ENCODE peak calls at places on chromosome 5, in ten cellular contexts. I is GM10248, L is GM12865, T is uterus, B is lower lobe of right lung, K is PC-9, X is pancreas, J is kidney, M is D721Med, V is PC-3. P is an unnamed sample.

GRCh38 chr5:54807421-54807820 is 178.0 kb downstream of the ESM1 start:
- DNase-seq in I (no peak), L (no peak), T (no peak), B (no peak), K (peak), X (no peak), J (no peak), M (no peak), V (peak), P (no peak)

GRCh38 chr5:174410716-174411512 is 313.5 kb upstream of the MSX2 start:
- DNase-seq in I (no peak), L (no peak), T (no peak), B (no peak), K (peak), X (no peak), J (no peak), M (no peak), V (no peak), P (no peak)

GRCh38 chr5:180135128-180135955 is 63.8 kb upstream of the RNF130 start:
- DNase-seq in I (no peak), L (no peak), T (peak), B (peak), K (peak), X (no peak), J (peak), M (no peak), V (peak), P (no peak)

GRCh38 chr5:31944683-31945445 is 229.3 kb downstream of the GOLPH3 start:
- DNase-seq in I (no peak), L (no peak), T (no peak), B (no peak), K (no peak), X (peak), J (peak), M (peak), V (no peak), P (no peak)

GRCh38 chr5:65334077-65334476 is 147.6 kb downstream of the ADAMTS6 start:
- DNase-seq in I (no peak), L (peak), T (no peak), B (no peak), K (no peak), X (peak), J (no peak), M (no peak), V (no peak), P (no peak)

GRCh38 chr5:82894754-82895153 is 182.4 kb downstream of the TMEM167A start:
- DNase-seq in I (no peak), L (no peak), T (no peak), B (no peak), K (no peak), X (no peak), J (no peak), M (no peak), V (no peak), P (no peak)

GRCh38 chr5:32088214-32088613 is 85.9 kb downstream of the GOLPH3 start:
- DNase-seq in I (no peak), L (no peak), T (no peak), B (no peak), K (no peak), X (no peak), J (no peak), M (no peak), V (no peak), P (no peak)

GRCh38 chr5:71836547-71837112 is 117.6 kb downstream of the CARTPT start:
- DNase-seq in I (no peak), L (no peak), T (no peak), B (no peak), K (no peak), X (no peak), J (no peak), M (no peak), V (no peak), P (no peak)

GRCh38 chr5:169142264-169142970 is 158.5 kb downstream of the SLIT3 start:
- DNase-seq in I (no peak), L (no peak), T (peak), B (no peak), K (no peak), X (peak), J (peak), M (no peak), V (no peak), P (no peak)

GRCh38 chr5:10689391-10690081 is 71.5 kb downstream of the DAP start:
- DNase-seq in I (no peak), L (peak), T (no peak), B (no peak), K (no peak), X (no peak), J (no peak), M (peak), V (peak), P (peak)

GRCh38 chr5:153584131-153584530 is 93.7 kb downstream of the GRIA1 start:
- DNase-seq in I (no peak), L (no peak), T (no peak), B (no peak), K (no peak), X (no peak), J (no peak), M (no peak), V (no peak), P (no peak)

GRCh38 chr5:151040211-151040747 is 19.9 kb downstream of the GPX3 start:
- DNase-seq in I (no peak), L (no peak), T (no peak), B (peak), K (peak), X (no peak), J (peak), M (no peak), V (peak), P (no peak)

GRCh38 chr5:128667148-128667547 is 129.1 kb upstream of the FBN2 start:
- DNase-seq in I (no peak), L (peak), T (no peak), B (no peak), K (no peak), X (no peak), J (no peak), M (no peak), V (peak), P (no peak)

GRCh38 chr5:26700759-26701384 is 337.5 kb downstream of the CDH9 start:
- DNase-seq in I (peak), L (peak), T (no peak), B (no peak), K (no peak), X (no peak), J (no peak), M (peak), V (peak), P (peak)

GRCh38 chr5:154394328-154394727 is 51.5 kb upstream of the SAP30L start:
- DNase-seq in I (no peak), L (no peak), T (no peak), B (no peak), K (peak), X (no peak), J (no peak), M (no peak), V (no peak), P (no peak)

GRCh38 chr5:15566789-15567188 is 66.8 kb downstream of the FBXL7 start:
- DNase-seq in I (no peak), L (no peak), T (no peak), B (no peak), K (no peak), X (no peak), J (no peak), M (no peak), V (no peak), P (no peak)

GRCh38 chr5:140690941-140691924 is at the start of the genes HARS1 and HARS2:
- DNase-seq in I (peak), L (peak), T (peak), B (peak), K (peak), X (peak), J (peak), M (peak), V (peak), P (peak)

GRCh38 chr5:164224772-164225171 is 719.4 kb downstream of the MAT2B start:
- DNase-seq in I (no peak), L (no peak), T (no peak), B (no peak), K (no peak), X (no peak), J (no peak), M (no peak), V (no peak), P (no peak)

GRCh38 chr5:55101556-55102276 is 730 bp upstream of the GZMA start:
- DNase-seq in I (no peak), L (no peak), T (no peak), B (no peak), K (no peak), X (no peak), J (no peak), M (no peak), V (no peak), P (no peak)

GRCh38 chr5:86688414-86688813 is 70.7 kb downstream of the COX7C start:
- DNase-seq in I (no peak), L (no peak), T (no peak), B (no peak), K (no peak), X (no peak), J (no peak), M (no peak), V (no peak), P (no peak)

DNA sequence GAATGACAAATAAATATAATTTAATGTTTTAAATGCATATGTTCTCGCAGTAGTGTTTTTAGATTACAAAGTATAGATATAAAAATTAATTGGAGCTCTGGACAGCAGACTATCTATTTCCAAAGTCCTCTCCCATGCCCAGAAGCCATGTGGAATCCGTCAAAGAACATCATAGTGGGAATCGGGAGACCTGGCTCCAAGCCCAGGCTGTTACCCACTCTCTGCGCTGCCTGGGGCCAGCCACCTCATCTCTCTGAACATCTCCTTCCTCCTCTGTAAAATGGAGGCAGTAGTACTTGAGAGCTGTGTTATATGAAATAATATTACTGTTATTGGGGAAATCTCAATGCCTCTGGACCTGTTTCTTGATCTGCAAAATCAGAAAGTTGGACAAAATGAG is 58.1 kb upstream of the SLC30A5 start:
- DNase-seq in I (no peak), L (no peak), T (no peak), B (no peak), K (no peak), X (no peak), J (no peak), M (no peak), V (no peak), P (no peak)
- TF ChIP-seq CTCF in I (no peak), L (no peak), T (no peak), B (no peak), K (no peak), X (no peak), J (no peak), M (no peak), V (no peak), P (no peak)

GRCh38 chr5:134026521-134027202 is 21.9 kb upstream of the VDAC1 start:
- DNase-seq in I (peak), L (peak), T (no peak), B (no peak), K (peak), X (peak), J (no peak), M (peak), V (peak), P (peak)
- TF ChIP-seq CTCF in I (peak), L (peak), T (no peak), B (peak), K (peak), X (peak), J (peak), M (peak), V (peak), P (peak)

GRCh38 chr5:110869927-110870326 is 131.1 kb downstream of the SLC25A46 start:
- DNase-seq in I (no peak), L (no peak), T (no peak), B (no peak), K (no peak), X (no peak), J (no peak), M (no peak), V (no peak), P (no peak)

DNA sequence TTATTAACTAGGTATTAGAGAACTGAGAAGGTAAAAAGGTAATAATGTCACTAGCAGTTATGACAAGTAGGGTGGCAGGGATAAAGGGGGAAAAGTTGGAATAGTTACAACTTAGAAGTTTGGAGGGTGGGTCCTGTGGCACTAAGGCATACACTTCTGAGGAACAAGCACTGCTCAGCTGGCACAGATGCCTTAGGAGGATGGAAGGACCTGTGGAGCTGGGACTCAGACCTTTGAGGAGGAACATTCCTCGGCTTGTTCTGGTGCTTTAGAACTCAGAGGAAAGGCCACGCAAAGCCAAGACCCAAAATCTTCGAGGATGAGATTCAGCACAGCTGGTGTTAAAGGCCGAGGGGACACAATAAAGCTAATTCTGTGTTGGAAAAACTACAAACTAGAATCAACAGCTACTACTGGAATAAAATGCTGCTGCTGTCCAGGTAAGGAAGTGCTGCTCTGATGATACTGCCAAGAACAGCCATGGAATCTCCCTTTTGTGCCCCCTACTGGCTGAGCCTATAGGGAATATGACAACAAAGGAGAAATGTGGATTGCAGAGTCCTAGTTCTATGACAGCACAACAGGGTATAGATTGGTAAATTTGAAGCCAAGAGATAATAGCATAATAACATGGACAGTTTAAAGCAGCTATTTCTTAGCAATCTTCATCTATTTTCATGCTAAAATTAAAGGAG is 126.7 kb downstream of the SLC25A46 start:
- DNase-seq in I (peak), L (peak), T (no peak), B (no peak), K (no peak), X (no peak), J (no peak), M (no peak), V (peak), P (peak)
- TF ChIP-seq CTCF in I (peak), L (peak), T (no peak), B (peak), K (peak), X (no peak), J (peak), M (peak), V (peak), P (peak)

DNA sequence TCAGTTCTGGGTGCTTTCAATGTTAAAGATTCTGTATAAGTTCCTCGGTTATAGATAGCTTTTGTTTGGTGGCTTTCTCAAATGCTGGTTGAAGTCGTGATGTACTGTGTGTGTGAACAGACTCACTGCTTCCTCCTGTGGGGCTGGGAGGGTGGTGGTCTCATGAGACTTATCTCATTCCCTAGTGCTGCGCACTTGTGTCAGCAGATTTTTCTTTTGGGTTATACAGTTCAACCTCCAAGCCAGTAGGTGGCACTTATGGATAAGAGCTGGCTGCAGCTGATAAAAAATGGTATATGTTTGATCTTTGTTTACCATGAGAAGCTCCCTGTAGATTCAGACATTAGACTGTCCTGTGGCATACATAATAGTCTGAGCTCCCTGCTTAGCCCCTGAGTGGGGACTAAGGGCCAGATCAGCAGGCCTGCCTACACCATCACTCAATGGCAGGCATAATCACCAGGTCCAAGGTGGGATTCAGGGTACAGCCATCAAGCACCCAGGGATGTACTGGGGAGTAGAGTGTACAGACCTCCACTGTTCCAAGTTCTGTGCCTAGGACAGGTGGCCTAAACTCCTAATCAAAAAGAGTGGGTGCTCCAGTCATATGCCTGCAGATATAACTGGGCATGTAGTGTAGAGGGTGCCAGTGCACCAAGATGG is 174.2 kb downstream of the OXCT1 start:
- DNase-seq in I (no peak), L (peak), T (no peak), B (no peak), K (no peak), X (no peak), J (no peak), M (no peak), V (peak), P (no peak)
- TF ChIP-seq CTCF in I (peak), L (peak), T (no peak), B (peak), K (peak), X (no peak), J (peak), M (no peak), V (peak), P (peak)

GRCh38 chr5:96340357-96340756 is 92.7 kb downstream of the PCSK1 start:
- DNase-seq in I (no peak), L (no peak), T (no peak), B (no peak), K (no peak), X (no peak), J (no peak), M (no peak), V (no peak), P (no peak)
- TF ChIP-seq CTCF in I (no peak), L (no peak), T (no peak), B (no peak), K (no peak), X (no peak), J (no peak), M (no peak), V (no peak), P (no peak)

DNA sequence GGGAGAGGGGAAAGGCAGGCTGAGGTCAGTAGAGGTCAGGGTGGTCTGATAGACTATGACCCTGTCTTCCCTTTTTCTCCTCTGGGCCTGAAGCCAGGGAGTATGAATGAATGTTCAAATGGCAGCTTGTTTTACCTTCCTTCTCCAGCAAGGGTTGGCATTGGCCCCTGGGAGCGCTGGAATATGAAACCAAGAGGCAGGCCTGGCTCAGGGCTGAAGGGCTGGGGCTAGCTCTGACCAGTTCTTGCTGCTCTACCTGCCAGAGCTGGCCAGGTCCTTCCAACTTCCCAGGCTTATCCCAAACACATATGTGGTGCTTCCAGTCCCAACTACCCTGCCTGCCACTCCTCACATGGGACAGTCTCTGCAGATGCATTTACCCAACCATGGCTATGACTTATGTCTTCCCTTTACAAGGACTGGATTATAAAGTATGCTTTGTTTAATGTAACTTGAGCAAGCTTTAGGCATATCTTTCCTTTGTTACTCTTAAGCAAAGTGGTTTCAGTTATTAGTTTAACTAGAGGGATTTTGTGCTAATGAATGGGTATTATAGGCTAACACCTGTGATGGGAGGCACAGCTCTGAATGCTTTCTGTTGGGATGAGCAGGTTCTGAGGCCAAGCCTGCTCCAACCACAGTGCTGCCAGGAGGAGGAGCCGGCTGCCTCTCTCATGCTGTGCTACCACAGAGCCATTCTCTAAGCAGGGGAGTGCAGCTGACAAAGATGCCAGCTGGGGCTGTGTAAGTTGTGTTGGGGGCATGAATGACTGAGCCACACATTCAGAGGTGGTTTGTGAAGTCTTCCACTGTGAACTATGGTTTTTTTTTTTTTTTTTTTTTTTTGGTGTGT is 6.1 kb downstream of the CCNI2 start:
- DNase-seq in I (no peak), L (peak), T (no peak), B (no peak), K (no peak), X (no peak), J (peak), M (no peak), V (no peak), P (no peak)
- TF ChIP-seq CTCF in I (peak), L (no peak), T (no peak), B (no peak), K (no peak), X (no peak), J (no peak), M (no peak), V (no peak), P (no peak)

DNA sequence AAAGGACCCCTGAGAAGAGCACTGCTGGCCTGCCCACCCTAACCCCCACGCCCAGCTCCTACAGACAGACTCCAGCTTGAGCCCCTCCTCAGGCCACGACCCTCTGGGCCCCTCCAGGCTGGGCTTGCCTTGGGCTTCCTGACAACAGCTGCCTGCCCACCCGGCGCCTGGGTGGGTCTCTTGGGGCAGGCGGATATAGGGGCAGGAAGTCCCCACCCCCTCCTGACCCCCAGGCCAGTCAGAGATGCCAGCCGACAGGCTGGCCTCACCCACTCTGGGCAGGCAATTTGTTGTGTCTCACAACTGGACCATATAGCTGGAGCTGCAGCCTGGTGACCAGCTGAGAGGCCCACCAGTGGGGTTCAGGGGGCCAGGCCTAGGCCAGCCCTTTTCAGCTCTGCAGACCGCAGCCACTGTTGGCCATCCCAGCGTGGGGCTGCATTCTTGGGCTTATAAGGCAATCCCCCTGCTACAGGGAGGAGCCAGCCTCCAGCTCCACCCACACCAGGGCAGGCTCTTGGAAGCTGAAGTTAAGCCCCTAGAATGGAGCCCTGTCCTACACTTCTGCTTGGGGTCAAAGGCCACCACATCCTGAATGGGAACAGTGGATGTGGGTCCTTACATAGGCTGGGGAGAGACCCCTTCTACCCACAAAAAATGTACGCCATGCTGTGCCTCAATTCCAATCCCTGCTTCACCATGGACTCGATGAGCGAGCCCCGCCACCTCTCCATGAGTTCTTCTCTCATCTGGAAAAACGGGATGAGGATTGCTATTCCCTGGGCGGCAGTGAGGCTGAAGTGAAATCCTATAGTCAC is 2.0 kb downstream of the PDLIM7 start:
- DNase-seq in I (peak), L (peak), T (peak), B (no peak), K (peak), X (peak), J (peak), M (no peak), V (peak), P (no peak)
- TF ChIP-seq CTCF in I (no peak), L (no peak), T (no peak), B (no peak), K (no peak), X (no peak), J (no peak), M (no peak), V (no peak), P (no peak)

DNA sequence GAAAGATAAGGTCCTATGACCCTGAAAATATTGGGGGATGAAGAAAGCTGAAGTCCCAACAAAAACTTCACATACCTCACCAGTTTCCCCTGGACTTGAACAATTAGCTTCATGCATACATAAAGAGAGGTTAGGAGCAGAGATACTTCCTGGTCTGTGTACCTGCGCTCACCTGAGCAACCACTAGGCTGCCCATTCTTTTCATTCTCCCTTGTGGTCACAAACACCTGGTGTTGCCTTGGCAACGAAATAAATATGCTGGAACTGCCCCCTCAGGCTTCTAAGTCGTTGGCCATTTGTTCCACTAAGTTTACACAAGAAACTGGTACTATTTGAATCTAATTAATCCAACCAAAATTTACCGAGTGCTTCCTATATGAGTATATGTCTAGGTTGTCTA is 18.1 kb downstream of the OTP start:
- DNase-seq in I (no peak), L (peak), T (no peak), B (no peak), K (peak), X (no peak), J (no peak), M (no peak), V (peak), P (no peak)
- TF ChIP-seq CTCF in I (no peak), L (peak), T (no peak), B (no peak), K (peak), X (no peak), J (peak), M (no peak), V (peak), P (no peak)

P was measured in GM13976.